ENCODE peak calls at places on chromosomes 5 and 9, in eight cellular contexts. H is aorta, K is MM.1S, O is fibroblast of lung, Y is upper lobe of left lung, C is heart right ventricle, Q is pancreas, T is tibial artery. P is an unnamed sample.

GRCh38 chr9:130368631-130369103 is 76.1 kb upstream of the ASS1 start:
- DNase-seq in Q (no peak), K (no peak), C (no peak), T (no peak), O (peak; percentile 21), Y (no peak), H (no peak), P (no peak)

GRCh38 chr5:153626836-153627235 is 136.4 kb downstream of the GRIA1 start:
- DNase-seq in C (no peak), T (no peak), Q (no peak), K (peak; percentile 48), H (no peak), Y (no peak), O (no peak), P (no peak)

GRCh38 chr5:91419571-91420537 is 36.7 kb upstream of the ARRDC3 start:
- DNase-seq in Y (no peak), O (peak; percentile 31), H (peak; percentile 76), Q (peak; percentile 22), K (peak; percentile 69), T (peak; percentile 40), C (peak; percentile 43), P (peak; percentile 89)

GRCh38 chr9:132806723-132807421 is 71.2 kb downstream of the AK8 start:
- DNase-seq in O (peak; percentile 8), C (no peak), Q (no peak), Y (no peak), H (peak; percentile 32), K (no peak), T (no peak), P (no peak)

GRCh38 chr5:10663531-10664183 is 97.4 kb downstream of the DAP start:
- DNase-seq in C (peak; percentile 42), K (no peak), H (no peak), Y (no peak), Q (peak; percentile 63), O (peak; percentile 63), T (no peak), P (no peak)

GRCh38 chr9:128556276-128556675 is 3.9 kb downstream of the SPTAN1 start:
- DNase-seq in Q (no peak), T (no peak), C (no peak), K (no peak), Y (no peak), H (no peak), O (no peak), P (no peak)

GRCh38 chr5:91983869-91984268 is 600.8 kb upstream of the ARRDC3 start:
- DNase-seq in T (no peak), Y (no peak), O (peak; percentile 41), Q (no peak), C (no peak), H (no peak), K (no peak), P (no peak)

GRCh38 chr9:133979124-133979920 is 12.8 kb downstream of the VAV2 start:
- DNase-seq in C (peak; percentile 47), Q (peak; percentile 33), K (no peak), H (peak; percentile 79), Y (peak; percentile 88), O (peak; percentile 46), T (peak; percentile 41), P (peak; percentile 74)

GRCh38 chr5:102802704-102803458 is 47.8 kb downstream of the PAM start:
- DNase-seq in H (no peak), K (no peak), Q (no peak), Y (no peak), O (no peak), T (no peak), C (no peak), P (no peak)

GRCh38 chr9:121133104-121133816 is 58.5 kb downstream of the CNTRL start:
- DNase-seq in Y (peak; percentile 26), H (peak; percentile 54), T (no peak), C (no peak), O (no peak), Q (peak; percentile 51), K (no peak), P (no peak)

DNA sequence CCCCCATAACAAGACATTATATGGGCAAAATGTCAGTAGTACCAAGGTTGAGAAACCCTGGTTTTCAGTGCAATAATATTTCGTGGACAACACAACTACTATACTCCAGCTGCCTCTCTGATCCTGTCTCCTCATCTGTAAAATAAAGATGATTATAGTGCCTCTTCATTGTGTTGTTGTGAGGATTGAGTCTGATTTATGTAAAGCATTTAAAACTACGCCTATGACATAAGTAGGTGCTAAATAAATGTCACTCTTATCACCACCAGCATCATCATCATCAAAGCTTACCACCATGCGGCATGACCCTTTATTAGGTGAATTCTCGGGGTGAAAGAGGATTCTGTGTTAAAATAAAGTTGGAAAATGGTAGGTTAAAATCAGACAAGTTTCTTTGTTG is 67.8 kb upstream of the IFNE start:
- DNase-seq in K (no peak), Q (no peak), H (no peak), C (no peak), Y (no peak), T (no peak), O (no peak), P (no peak)
- H3K4me3 ChIP-seq in K (no peak overlapping the region), Q (no peak overlapping the region), H (no peak overlapping the region), C (no peak overlapping the region), Y (no peak overlapping the region), T (no peak overlapping the region), O (peak overlapping the region; percentile 14), P (no peak overlapping the region)

DNA sequence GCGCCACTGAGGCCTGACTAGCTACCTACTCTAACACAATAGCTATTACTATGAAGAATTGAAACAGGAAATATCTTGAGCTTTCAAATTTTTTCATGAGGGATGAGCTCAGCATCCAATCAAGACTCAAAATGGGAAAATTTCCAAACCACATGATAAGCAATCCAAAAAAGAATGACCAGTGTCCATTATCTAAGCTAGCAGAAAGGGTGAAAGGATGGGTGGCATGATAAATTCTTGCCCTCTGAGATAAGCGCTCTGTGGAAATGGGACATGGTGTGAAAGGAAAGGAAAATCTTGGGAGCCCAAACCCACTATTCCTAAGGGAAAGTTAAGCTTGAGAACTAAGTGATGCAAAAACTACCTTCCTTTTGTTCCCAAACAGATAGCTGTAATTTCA is 170.2 kb upstream of the NREP start:
- DNase-seq in C (no peak), K (no peak), T (no peak), Q (no peak), O (peak; percentile 66), Y (no peak), H (no peak), P (no peak)
- H3K27ac ChIP-seq in C (no peak overlapping the region), K (no peak overlapping the region), T (no peak overlapping the region), Q (no peak overlapping the region), O (no peak overlapping the region), Y (no peak overlapping the region), H (no peak overlapping the region), P (no peak overlapping the region)

GRCh38 chr9:1049641-1050040 is 516 bp upstream of the DMRT2 start:
- DNase-seq in H (no peak), O (no peak), Y (no peak), Q (no peak), T (no peak), C (no peak), K (no peak), P (peak; percentile 27)

GRCh38 chr9:1050125-1050895 is at the start of gene DMRT2:
- DNase-seq in C (peak; percentile 84), H (peak; percentile 88), O (peak; percentile 65), K (peak; percentile 97), T (peak; percentile 82), Q (peak; percentile 86), Y (peak; percentile 92), P (peak; percentile 9)

GRCh38 chr9:1048853-1049252 is 1.3 kb upstream of the DMRT2 start:
- DNase-seq in T (no peak), Y (no peak), C (no peak), Q (no peak), O (no peak), K (no peak), H (no peak), P (peak; percentile 11)

GRCh38 chr9:1046639-1047604 is 3.2 kb upstream of the DMRT2 start:
- DNase-seq in O (no peak), H (no peak), C (no peak), T (no peak), Y (peak; percentile 75), Q (no peak), K (no peak), P (no peak)

GRCh38 chr9:1047605-1048235 is 2.4 kb upstream of the DMRT2 start:
- DNase-seq in T (no peak), H (no peak), C (no peak), K (peak; percentile 62), O (no peak), Q (no peak), Y (no peak), P (no peak)
- H3K4me1 ChIP-seq in T (no peaks in the 10 kb centered on the region), H (no peaks in the 10 kb centered on the region), C (peaks cover 21% of the 10 kb centered on the region), K (peaks cover 9% of the 10 kb centered on the region), O (no peaks in the 10 kb centered on the region), Q (peaks cover 9% of the 10 kb centered on the region), Y (peaks cover 72% of the 10 kb centered on the region), P (no peaks in the 10 kb centered on the region)

GRCh38 chr9:126028746-126029145 is 281.6 kb downstream of the PBX3 start:
- DNase-seq in H (peak; percentile 38), O (no peak), Q (no peak), C (no peak), T (no peak), Y (no peak), K (no peak), P (no peak)

GRCh38 chr9:126024581-126025230 is 277.5 kb downstream of the PBX3 start:
- DNase-seq in O (no peak), T (no peak), K (no peak), Q (no peak), Y (no peak), C (no peak), H (peak; percentile 68), P (no peak)

GRCh38 chr9:126030716-126031115 is 283.5 kb downstream of the PBX3 start:
- DNase-seq in Q (no peak), O (no peak), K (no peak), Y (no peak), C (no peak), T (no peak), H (no peak), P (no peak)

GRCh38 chr9:126025973-126026372 is 278.8 kb downstream of the PBX3 start:
- DNase-seq in H (peak; percentile 21), Q (no peak), O (no peak), T (no peak), Y (no peak), C (no peak), K (no peak), P (no peak)

GRCh38 chr9:126027566-126027965 is 280.4 kb downstream of the PBX3 start:
- DNase-seq in Y (no peak), K (no peak), Q (no peak), O (no peak), C (no peak), T (no peak), H (peak; percentile 51), P (no peak)
- H3K4me3 ChIP-seq in Y (no peak overlapping the region), K (no peak overlapping the region), Q (no peak overlapping the region), O (no peak overlapping the region), C (no peak overlapping the region), T (no peak overlapping the region), H (no peak overlapping the region), P (no peak overlapping the region)